ENCODE peak calls at places on chromosomes 5 and 9, in six cellular contexts. Y is heart left ventricle, L is adrenal gland, M is IMR-90, D is tibial nerve, U is suprapubic skin. F is an unnamed sample.
A peak's percentile ranks its signal among the peaks of the same experiment; 100 is the strongest.

GRCh38 chr5:172768573-172769323 is 2.2 kb downstream of the DUSP1 start:
- DNase-seq in Y (no peak), U (peak; percentile 70), M (peak; percentile 72), D (no peak), L (peak; percentile 61), F (peak; percentile 58)

GRCh38 chr5:153552886-153553285 is 62.4 kb downstream of the GRIA1 start:
- DNase-seq in L (no peak), M (peak; percentile 38), U (no peak), D (no peak), Y (no peak), F (no peak)

GRCh38 chr5:136598901-136599300 is 233.6 kb upstream of the TRPC7 start:
- DNase-seq in M (no peak), Y (no peak), D (no peak), L (no peak), U (no peak), F (no peak)

GRCh38 chr9:93976973-93977372 is 21.8 kb upstream of the BARX1 start:
- DNase-seq in M (no peak), D (no peak), Y (no peak), U (no peak), L (no peak), F (no peak)

GRCh38 chr5:8226148-8226547 is 357.2 kb downstream of the MTRR start:
- DNase-seq in L (no peak), Y (no peak), D (no peak), M (no peak), U (no peak), F (no peak)

GRCh38 chr5:168420461-168420860 is 65.8 kb upstream of the RARS1 start:
- DNase-seq in L (no peak), D (no peak), Y (no peak), U (no peak), M (no peak), F (no peak)

GRCh38 chr9:14435871-14436270 is 121.9 kb upstream of the NFIB start:
- DNase-seq in D (no peak), Y (no peak), U (no peak), L (no peak), M (no peak), F (no peak)

GRCh38 chr9:122218070-122218884 is 10.5 kb downstream of the LHX6 start:
- DNase-seq in L (no peak), D (no peak), U (no peak), M (no peak), Y (no peak), F (no peak)

GRCh38 chr5:141182248-141182647 is at the start of gene PCDHB16:
- DNase-seq in M (peak; percentile 32), Y (peak; percentile 55), D (peak; percentile 27), U (no peak), L (peak; percentile 23), F (peak; percentile 3)

GRCh38 chr9:36987409-36987808 is 46.7 kb downstream of the PAX5 start:
- DNase-seq in D (no peak), U (no peak), L (no peak), Y (no peak), M (no peak), F (no peak)

GRCh38 chr9:38387751-38388150 is 4.8 kb upstream of the ALDH1B1 start:
- DNase-seq in L (no peak), M (no peak), Y (no peak), U (no peak), D (no peak), F (no peak)

GRCh38 chr5:55429221-55429620 is 105.5 kb downstream of the PLPP1 start:
- DNase-seq in Y (no peak), D (no peak), M (no peak), L (no peak), U (no peak), F (no peak)

GRCh38 chr5:177071671-177072385 is 14.9 kb upstream of the FGFR4 start:
- DNase-seq in Y (peak; percentile 61), M (peak; percentile 81), L (peak; percentile 80), U (no peak), D (peak; percentile 34), F (peak; percentile 82)

GRCh38 chr5:140595538-140595937 is 30.9 kb downstream of the SLC35A4 start:
- DNase-seq in L (peak; percentile 77), Y (peak; percentile 57), D (no peak), U (no peak), M (no peak), F (no peak)

GRCh38 chr5:43007911-43008368 is 32.2 kb downstream of the ANXA2R start:
- DNase-seq in L (peak; percentile 78), Y (peak; percentile 63), U (peak; percentile 86), D (peak; percentile 22), M (peak; percentile 80), F (peak; percentile 93)
- TF ChIP-seq POLR2A in L (peak; percentile 40), Y (no peak), U (no peak), D (no peak), M (peak; percentile 14), F (peak; percentile 86)

GRCh38 chr9:137240841-137241489 is at the start of gene TUBB4B:
- DNase-seq in U (peak; percentile 99), L (peak; percentile 100), D (peak; percentile 99), M (peak; percentile 100), Y (peak; percentile 99), F (peak; percentile 100)
- TF ChIP-seq POLR2A in U (peak; percentile 100), L (peak; percentile 100), D (peak; percentile 99), M (peak; percentile 100), Y (peak; percentile 57), F (peak; percentile 100)

DNA sequence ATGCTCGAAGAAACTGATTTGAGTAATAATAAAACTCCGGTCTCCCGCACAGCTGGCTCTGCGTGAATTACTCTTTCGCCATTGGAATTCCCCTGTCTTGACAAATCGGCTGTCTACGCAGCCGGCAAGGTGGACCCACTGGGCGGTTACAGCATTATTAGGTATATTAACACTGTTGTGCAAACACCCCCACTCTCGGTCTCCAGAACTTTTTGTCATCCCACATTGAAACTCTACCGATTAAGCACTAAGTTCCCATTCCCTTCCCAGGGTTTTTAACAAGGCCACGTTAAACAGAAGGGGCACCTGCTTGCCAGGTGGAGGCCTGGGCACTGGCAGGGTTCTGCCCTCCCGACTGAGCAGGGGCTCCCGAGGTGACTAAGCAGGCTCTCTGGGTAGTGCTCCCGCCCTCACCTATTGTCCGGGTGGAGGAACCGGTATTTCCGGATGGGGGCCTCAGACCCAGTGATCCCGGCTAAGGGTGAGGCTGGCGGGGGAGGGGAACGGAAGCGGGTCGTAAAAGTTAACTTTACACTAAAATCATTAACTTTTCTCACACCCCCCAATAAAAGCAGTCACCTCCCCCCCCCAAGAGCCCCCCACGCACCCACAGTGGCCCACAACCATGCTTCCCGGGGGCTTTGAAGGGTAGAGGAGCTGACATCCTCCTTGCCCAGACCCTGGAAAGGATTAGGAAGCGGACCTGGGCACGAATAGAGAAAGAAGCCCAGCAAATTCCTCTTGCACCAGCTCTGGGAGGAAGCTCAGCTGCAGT is 53.5 kb upstream of the TJP2 start:
- DNase-seq in L (no peak), D (no peak), U (peak; percentile 79), Y (peak; percentile 38), M (no peak), F (peak; percentile 21)
- TF ChIP-seq POLR2A in L (no peak), D (no peak), U (no peak), Y (no peak), M (no peak), F (no peak)

DNA sequence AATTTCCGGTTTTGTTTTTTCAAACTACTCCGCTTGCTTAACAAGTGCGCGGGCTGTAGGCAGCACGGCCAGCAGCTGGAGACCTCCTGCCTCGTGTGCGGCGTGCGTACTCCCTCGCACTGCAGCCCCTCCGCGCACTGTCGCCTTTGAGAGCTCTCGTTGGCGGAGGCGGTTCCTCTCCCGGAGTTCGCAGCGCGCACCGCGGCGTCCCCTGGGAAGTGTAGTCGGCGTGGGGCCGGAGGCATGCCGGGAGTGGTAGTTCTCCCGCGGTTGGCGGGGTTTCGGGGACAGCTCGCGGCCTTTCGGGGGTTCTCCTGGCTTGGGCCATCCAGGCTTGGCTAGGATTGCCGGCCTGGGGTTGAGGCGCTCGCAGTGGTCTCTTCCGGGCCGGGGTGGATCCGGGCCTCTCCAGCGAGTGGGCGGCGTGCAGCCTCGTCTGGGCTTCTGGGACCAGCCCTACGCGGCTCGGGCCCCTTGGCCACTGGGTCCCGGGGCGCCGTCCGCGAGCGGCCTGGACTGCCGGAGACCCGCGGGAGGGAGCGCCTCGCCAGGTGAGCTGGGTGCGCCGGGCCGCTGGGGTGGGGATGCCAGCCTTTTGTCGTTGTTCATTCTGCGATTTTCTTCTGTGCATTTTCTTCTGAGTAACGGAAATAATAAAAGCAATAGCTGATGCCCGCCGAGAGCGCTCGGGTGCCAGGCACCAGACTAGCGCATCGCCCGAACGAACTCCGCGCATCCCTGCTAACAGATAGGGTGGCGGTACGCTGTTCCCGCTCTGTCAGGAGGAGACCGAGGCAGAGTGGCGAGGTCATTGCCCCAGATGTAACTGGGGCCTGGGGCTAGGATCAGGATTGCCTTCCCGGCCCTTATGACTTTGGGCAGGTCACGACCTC is at the start of gene ZNF354C:
- DNase-seq in U (peak; percentile 90), Y (peak; percentile 92), M (peak; percentile 87), L (peak; percentile 77), D (peak; percentile 78), F (no peak)
- TF ChIP-seq POLR2A in U (no peak), Y (no peak), M (peak; percentile 33), L (peak; percentile 32), D (no peak), F (no peak)

GRCh38 chr9:130039504-130040147 is 3.4 kb downstream of the FNBP1 start:
- DNase-seq in L (no peak), D (no peak), U (no peak), M (no peak), Y (no peak), F (no peak)
- TF ChIP-seq POLR2A in L (no peak), D (no peak), U (no peak), M (no peak), Y (no peak), F (no peak)

DNA sequence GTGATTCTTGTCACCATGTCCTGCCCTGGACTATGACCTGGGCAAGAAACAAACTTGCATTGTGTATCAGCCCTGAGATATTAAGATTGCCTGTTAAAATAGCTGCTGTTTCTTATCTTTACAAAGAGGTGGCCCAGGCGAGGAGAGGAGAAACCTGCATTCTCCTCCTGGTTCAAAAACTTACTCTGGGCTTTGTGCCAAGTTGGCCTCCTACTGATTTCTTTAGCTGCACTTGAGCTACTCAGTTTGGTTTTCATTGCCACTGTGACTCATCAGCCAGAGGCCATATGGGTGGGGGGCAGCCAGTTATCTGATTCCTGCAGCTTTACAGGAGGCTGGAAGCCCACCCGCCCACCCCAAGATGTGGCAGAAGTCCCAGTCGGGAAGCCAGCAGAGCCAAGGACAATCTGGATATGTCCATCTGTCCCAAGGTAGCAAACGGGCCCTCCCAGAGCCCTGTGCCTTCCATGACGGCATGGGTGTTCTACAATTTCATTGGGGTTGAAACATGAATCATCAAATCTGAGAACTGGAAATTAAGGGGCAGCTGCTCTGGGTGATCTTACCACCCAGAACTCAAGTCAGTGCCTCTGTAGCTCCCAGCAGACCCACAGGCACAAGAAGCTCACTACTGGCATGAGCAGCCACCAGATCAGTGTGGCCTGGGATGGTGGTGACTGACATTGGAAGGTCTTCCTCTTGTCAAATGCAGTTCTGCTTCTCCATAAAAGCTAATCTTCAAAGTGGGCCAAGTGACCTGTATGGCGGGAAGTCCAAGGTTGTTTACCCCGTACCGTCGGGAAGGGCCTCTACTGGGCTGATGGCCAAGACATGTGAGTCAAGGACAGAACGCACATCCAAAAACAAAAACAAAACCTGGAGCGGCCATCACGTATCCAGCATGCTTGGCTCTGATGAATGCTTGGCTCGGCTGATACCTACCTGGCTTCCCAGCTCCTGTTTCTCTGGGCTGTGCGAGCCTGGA is 15.5 kb downstream of the FCN2 start:
- DNase-seq in D (peak; percentile 64), Y (peak; percentile 73), M (peak; percentile 75), L (peak; percentile 87), U (no peak), F (no peak)
- TF ChIP-seq POLR2A in D (no peak), Y (no peak), M (no peak), L (peak; percentile 27), U (no peak), F (no peak)